ENCODE peak calls at places on chromosomes 6 and 20, in nine cellular contexts. Z, R, T, L, Y, B, D, K and O are unnamed samples.

GRCh38 chr6:72963946-72964345 is 261.4 kb downstream of the KHDC1L start:
- DNase-seq in R (no peak), Y (no peak), L (no peak), B (no peak), Z (no peak), T (no peak), K (no peak), D (no peak), O (no peak)

GRCh38 chr6:142009647-142010046 is 123.1 kb upstream of the GJE1 start:
- DNase-seq in R (no peak), D (no peak), Y (peak; percentile 90), Z (no peak), K (no peak), T (peak; percentile 26), B (no peak), L (no peak), O (no peak)

GRCh38 chr20:60117040-60117439 is 158.8 kb downstream of the CDH26 start:
- DNase-seq in Y (no peak), L (no peak), Z (peak; percentile 65), D (no peak), B (no peak), R (no peak), T (peak; percentile 35), K (no peak), O (no peak)

GRCh38 chr6:89007209-89008001 is 44.0 kb upstream of the RNGTT start:
- DNase-seq in D (no peak), L (no peak), R (no peak), Z (no peak), B (no peak), K (no peak), T (no peak), Y (no peak), O (peak; percentile 7)

GRCh38 chr20:56504373-56505005 is 20.1 kb upstream of the FAM209A start:
- DNase-seq in T (no peak), R (peak; percentile 64), Y (no peak), L (peak; percentile 2), Z (peak; percentile 37), D (no peak), B (no peak), K (no peak), O (peak; percentile 17)

GRCh38 chr6:136987526-136987925 is 57.2 kb downstream of the IL20RA start:
- DNase-seq in Y (no peak), B (no peak), K (no peak), R (no peak), L (no peak), Z (no peak), D (no peak), T (no peak), O (no peak)

GRCh38 chr20:58891076-58891685 is 38.7 kb downstream of the GNAS start:
- DNase-seq in D (peak; percentile 47), L (no peak), B (peak; percentile 84), Y (peak; percentile 52), T (peak; percentile 38), R (peak; percentile 94), Z (peak; percentile 86), K (peak; percentile 91), O (peak; percentile 84)

GRCh38 chr6:131534654-131534956 is 38.4 kb upstream of the ARG1 start:
- DNase-seq in Y (no peak), Z (no peak), K (no peak), L (no peak), T (no peak), D (no peak), R (no peak), B (no peak), O (no peak)

GRCh38 chr6:42423244-42423643 is 28.5 kb downstream of the TRERF1 start:
- DNase-seq in T (no peak), R (no peak), K (no peak), Z (no peak), D (no peak), B (no peak), Y (no peak), L (no peak), O (no peak)

GRCh38 chr6:99446076-99446475 is 21.0 kb upstream of the PNISR start:
- DNase-seq in K (no peak), B (no peak), T (no peak), R (no peak), Y (no peak), Z (no peak), L (no peak), D (no peak), O (no peak)

GRCh38 chr20:53202781-53203180 is 230.6 kb downstream of the TSHZ2 start:
- DNase-seq in K (no peak), B (no peak), Y (no peak), Z (peak; percentile 29), T (no peak), L (no peak), R (no peak), D (no peak), O (no peak)

GRCh38 chr20:9392892-9393857 is 121.2 kb upstream of the LAMP5 start:
- DNase-seq in Y (peak; percentile 74), T (peak; percentile 60), R (peak; percentile 48), B (peak; percentile 71), Z (peak; percentile 91), D (peak; percentile 55), K (no peak), L (no peak), O (peak; percentile 5)

GRCh38 chr6:100491947-100492670 is 27.4 kb upstream of the SIM1 start:
- DNase-seq in R (no peak), T (no peak), B (no peak), Y (no peak), K (no peak), Z (no peak), D (no peak), L (no peak), O (no peak)

GRCh38 chr6:151239603-151240035 is at the start of gene AKAP12:
- DNase-seq in T (no peak), L (no peak), B (peak; percentile 41), R (no peak), K (no peak), Z (peak; percentile 58), Y (peak; percentile 69), D (peak; percentile 40), O (no peak)

GRCh38 chr6:28953039-28953872 is 29.5 kb upstream of the TRIM27 start:
- DNase-seq in Y (peak; percentile 73), Z (peak; percentile 61), K (no peak), T (peak; percentile 69), D (no peak), B (no peak), L (no peak), R (peak; percentile 71), O (peak; percentile 85)

GRCh38 chr6:35354361-35355135 is 12.2 kb downstream of the PPARD start:
- DNase-seq in D (no peak), Z (no peak), Y (no peak), B (no peak), R (no peak), K (peak; percentile 33), L (no peak), T (peak; percentile 51), O (no peak)

GRCh38 chr6:166758136-166758704 is 131.2 kb upstream of the RPS6KA2 start:
- DNase-seq in R (no peak), T (no peak), B (no peak), D (no peak), K (no peak), Y (no peak), Z (no peak), L (no peak), O (no peak)

GRCh38 chr20:58709013-58709702 is 16.6 kb downstream of the NPEPL1 start:
- DNase-seq in Y (no peak), T (no peak), Z (peak; percentile 2), R (no peak), D (no peak), K (no peak), L (no peak), B (no peak), O (no peak)

GRCh38 chr6:6696867-6697531 is 108.5 kb downstream of the LY86 start:
- DNase-seq in Z (peak; percentile 53), K (peak; percentile 85), T (peak; percentile 18), R (peak; percentile 82), Y (peak; percentile 75), D (no peak), B (no peak), L (no peak), O (peak; percentile 84)

GRCh38 chr6:41680182-41680965 is 42.1 kb downstream of the MDFI start:
- DNase-seq in Y (no peak), L (no peak), Z (no peak), R (no peak), K (no peak), B (no peak), T (no peak), D (no peak), O (no peak)

GRCh38 chr20:41278936-41279335 is 38.6 kb downstream of the ZHX3 start:
- DNase-seq in L (no peak), D (no peak), K (no peak), Y (no peak), B (no peak), T (no peak), R (no peak), Z (no peak), O (no peak)

GRCh38 chr20:10800288-10800687 is 126.5 kb upstream of the JAG1 start:
- DNase-seq in R (no peak), K (no peak), B (no peak), Z (no peak), L (peak; percentile 7), Y (no peak), D (no peak), T (no peak), O (no peak)

GRCh38 chr6:17574871-17575560 is 25.1 kb upstream of the FAM8A1 start:
- DNase-seq in T (peak; percentile 86), K (no peak), L (no peak), Y (peak; percentile 83), B (no peak), Z (peak; percentile 82), R (no peak), D (peak; percentile 58), O (no peak)